ENCODE peak calls at places on chromosomes 16 and 17, in seven cellular contexts. H is suprapubic skin, E is uterus, W is astrocyte of the cerebellum, U is heart left ventricle, M is WERI-Rb-1, G is cardiac muscle cell. Z is an unnamed sample.
A peak's percentile ranks its signal among the peaks of the same experiment; 100 is the strongest.

GRCh38 chr16:86836503-86837125 is 258.3 kb downstream of the FOXL1 start:
- DNase-seq in H (no peak), E (no peak), W (peak; percentile 87), U (no peak), M (no peak), G (peak; percentile 93), Z (peak; percentile 25)

GRCh38 chr17:76537288-76537577 is 276 bp downstream of the CYGB start:
- DNase-seq in H (no peak), E (peak; percentile 54), W (no peak), U (no peak), M (no peak), G (peak; percentile 61), Z (no peak)

GRCh38 chr17:77312786-77313599 is 172.2 kb downstream of the SEC14L1 start:
- DNase-seq in H (no peak), E (peak; percentile 76), W (peak; percentile 87), U (peak; percentile 59), M (no peak), G (peak; percentile 90), Z (no peak)

GRCh38 chr16:76653390-76654026 is 376.3 kb downstream of the CNTNAP4 start:
- DNase-seq in H (no peak), E (no peak), W (peak; percentile 24), U (no peak), M (peak; percentile 55), G (peak; percentile 63), Z (peak; percentile 7)

GRCh38 chr16:49799172-49799571 is 56.7 kb downstream of the ZNF423 start:
- DNase-seq in H (no peak), E (no peak), W (peak; percentile 51), U (no peak), M (no peak), G (no peak), Z (no peak)

GRCh38 chr16:89615176-89615575 is 1.7 kb downstream of the DPEP1 start:
- DNase-seq in H (no peak), E (no peak), W (no peak), U (no peak), M (no peak), G (no peak), Z (no peak)

GRCh38 chr17:3582921-3583320 is 25.3 kb upstream of the TRPV3 start:
- DNase-seq in H (no peak), E (no peak), W (no peak), U (no peak), M (no peak), G (no peak), Z (no peak)

GRCh38 chr17:40031706-40032105 is 16.5 kb downstream of the CSF3 start:
- DNase-seq in H (no peak), E (no peak), W (no peak), U (no peak), M (no peak), G (no peak), Z (no peak)

GRCh38 chr16:77212736-77213541 is 13.7 kb downstream of the SYCE1L start:
- DNase-seq in H (peak; percentile 83), E (peak; percentile 71), W (no peak), U (peak; percentile 62), M (peak; percentile 78), G (peak; percentile 55), Z (no peak)

GRCh38 chr17:21199311-21199710 is 14.7 kb downstream of the TMEM11 start:
- DNase-seq in H (no peak), E (no peak), W (no peak), U (no peak), M (peak; percentile 66), G (peak; percentile 89), Z (no peak)

GRCh38 chr16:61654962-61655361 is 381.3 kb downstream of the CDH8 start:
- DNase-seq in H (no peak), E (no peak), W (no peak), U (no peak), M (no peak), G (no peak), Z (no peak)

GRCh38 chr17:1577657-1578428 is 15.3 kb upstream of the PITPNA start:
- DNase-seq in H (no peak), E (no peak), W (no peak), U (no peak), M (no peak), G (no peak), Z (no peak)

GRCh38 chr17:1577186-1577585 is 14.6 kb upstream of the PITPNA start:
- DNase-seq in H (peak; percentile 96), E (peak; percentile 84), W (peak; percentile 90), U (peak; percentile 85), M (no peak), G (peak; percentile 98), Z (no peak)

GRCh38 chr17:1573932-1574696 is 11.5 kb upstream of the PITPNA start:
- DNase-seq in H (peak; percentile 93), E (peak; percentile 84), W (peak; percentile 32), U (peak; percentile 86), M (peak; percentile 75), G (peak; percentile 86), Z (no peak)

GRCh38 chr17:1576500-1576899 is 13.9 kb upstream of the PITPNA start:
- DNase-seq in H (no peak), E (no peak), W (no peak), U (no peak), M (no peak), G (no peak), Z (no peak)

GRCh38 chr17:1574697-1575471 is 12.3 kb upstream of the PITPNA start:
- DNase-seq in H (no peak), E (no peak), W (no peak), U (no peak), M (no peak), G (no peak), Z (no peak)
- TF ChIP-seq CTCF in H (peak; percentile 4), E (no peak), W (no peak), U (no peak), M (no peak), G (no peak), Z (no peak)

GRCh38 chr17:82107341-82107860 is 9.4 kb upstream of the FASN start:
- DNase-seq in H (no peak), E (peak; percentile 18), W (no peak), U (peak; percentile 16), M (peak; percentile 61), G (no peak), Z (no peak)

GRCh38 chr17:82108038-82108998 is 10.3 kb upstream of the FASN start:
- DNase-seq in H (no peak), E (no peak), W (no peak), U (no peak), M (no peak), G (no peak), Z (no peak)

GRCh38 chr17:82105417-82105881 is 7.4 kb upstream of the FASN start:
- DNase-seq in H (no peak), E (no peak), W (no peak), U (no peak), M (peak; percentile 24), G (no peak), Z (no peak)

GRCh38 chr17:82105882-82106696 is 8.1 kb upstream of the FASN start:
- DNase-seq in H (peak; percentile 74), E (peak; percentile 25), W (no peak), U (no peak), M (peak; percentile 97), G (peak; percentile 58), Z (no peak)

DNA sequence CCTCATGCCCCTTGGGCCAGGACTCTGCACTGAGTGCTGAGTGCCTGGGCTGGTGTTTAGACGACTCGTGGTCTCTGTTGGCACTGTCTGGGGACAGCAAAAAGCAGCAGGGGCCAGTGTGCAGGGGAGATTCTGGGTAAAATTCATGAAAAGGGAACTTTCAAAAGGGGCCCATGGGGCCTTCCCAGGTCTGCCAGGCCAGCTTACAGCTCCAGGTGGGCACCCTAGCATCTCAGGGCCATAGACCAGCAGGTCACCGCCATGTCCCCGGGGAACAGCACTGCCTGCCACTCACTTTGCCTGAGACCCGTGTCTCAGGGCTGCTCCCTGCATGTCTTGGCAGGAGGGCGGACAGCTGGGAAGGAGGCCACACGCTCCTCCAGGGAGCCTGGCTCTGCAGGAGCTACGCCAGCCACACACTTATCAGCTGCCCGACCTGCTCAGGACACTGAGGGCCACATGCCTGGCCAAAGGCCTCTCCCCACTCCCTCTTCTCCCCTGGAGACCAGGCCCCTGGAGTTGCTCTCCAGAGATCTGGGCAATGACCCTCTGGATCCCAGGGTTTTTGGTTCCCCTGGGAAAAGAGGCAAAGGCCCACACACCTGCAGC is 8.8 kb upstream of the FASN start:
- DNase-seq in H (no peak), E (no peak), W (no peak), U (no peak), M (peak; percentile 32), G (no peak), Z (no peak)
- H3K4me3 ChIP-seq in H (peak overlapping the region; percentile 25), E (no peak overlapping the region), W (no peak overlapping the region), U (peak overlapping the region; percentile 26), M (peak overlapping the region; percentile 2), G (no peak overlapping the region), Z (no peak overlapping the region)

GRCh38 chr17:27562777-27563455 is 68.1 kb upstream of the LGALS9 start:
- DNase-seq in H (no peak), E (no peak), W (no peak), U (no peak), M (no peak), G (no peak), Z (no peak)
- TF ChIP-seq CTCF in H (no peak), E (no peak), W (no peak), U (no peak), M (no peak), G (no peak), Z (no peak)

GRCh38 chr16:23595246-23595950 is 718 bp downstream of the NDUFAB1 start:
- DNase-seq in H (no peak), E (no peak), W (no peak), U (no peak), M (no peak), G (peak; percentile 6), Z (no peak)

GRCh38 chr16:23594186-23594585 is 1.9 kb downstream of the NDUFAB1 start:
- DNase-seq in H (no peak), E (no peak), W (no peak), U (peak; percentile 40), M (no peak), G (no peak), Z (no peak)

GRCh38 chr16:23595951-23596720 is at the start of gene NDUFAB1:
- DNase-seq in H (peak; percentile 90), E (peak; percentile 87), W (peak; percentile 57), U (peak; percentile 93), M (peak; percentile 88), G (peak; percentile 90), Z (no peak)

DNA sequence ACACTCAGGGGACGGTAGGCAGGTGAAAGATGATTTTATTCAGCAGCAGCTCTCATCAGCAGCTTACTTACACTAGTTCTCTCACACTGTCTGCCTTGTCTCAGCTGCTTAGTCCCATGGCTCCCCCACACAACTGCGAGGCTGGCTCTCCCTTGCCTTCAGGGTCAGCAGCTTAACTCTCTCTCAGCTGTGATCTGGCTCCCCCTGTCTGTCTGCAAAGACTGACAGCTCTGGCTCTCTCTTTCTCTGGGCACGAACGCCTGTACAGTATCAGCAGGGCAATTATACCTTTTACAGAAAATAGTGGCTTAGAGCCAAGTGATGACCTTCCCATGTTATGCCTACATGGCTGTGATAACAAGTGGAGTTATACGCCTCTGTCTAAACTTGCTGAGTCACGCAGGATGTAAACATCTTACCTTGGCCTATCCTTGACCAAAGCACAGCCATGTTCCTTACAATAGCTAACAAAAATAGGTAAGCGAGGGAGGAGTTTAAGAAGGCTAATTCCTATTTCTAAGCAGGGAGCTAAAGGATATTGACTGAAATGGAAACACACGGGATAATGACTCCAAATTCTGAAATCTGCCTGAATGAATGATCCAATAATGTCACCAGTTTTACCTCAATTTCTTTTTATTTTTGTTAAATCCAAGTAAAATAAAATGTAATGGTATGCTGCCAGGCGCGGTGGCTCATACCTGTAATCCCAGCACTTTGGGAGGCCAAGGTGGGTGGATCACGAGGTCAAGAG is 1.1 kb upstream of the NDUFAB1 start:
- DNase-seq in H (no peak), E (no peak), W (no peak), U (no peak), M (peak; percentile 83), G (peak; percentile 14), Z (no peak)
- H3K4me3 ChIP-seq in H (no peak overlapping the region), E (no peak overlapping the region), W (no peak overlapping the region), U (no peak overlapping the region), M (no peak overlapping the region), G (no peak overlapping the region), Z (no peak overlapping the region)